ENCODE peak calls at places on chromosomes 3 and 15, in four cellular contexts. W, O, D and M are unnamed samples.

GRCh38 chr3:127002195-127003174 is 19.6 kb downstream of the PLXNA1 start:
- DNase-seq in W (peak), O (peak), D (no peak), M (peak)

GRCh38 chr15:98263787-98264186 is 303.3 kb downstream of the ARRDC4 start:
- DNase-seq in O (no peak), D (no peak), W (no peak), M (no peak)

GRCh38 chr15:83565133-83565532 is 88.8 kb upstream of the ADAMTSL3 start:
- DNase-seq in O (no peak), W (no peak), D (no peak), M (no peak)

GRCh38 chr3:126124896-126125295 is 41.0 kb upstream of the SLC41A3 start:
- DNase-seq in D (no peak), W (no peak), O (peak), M (no peak)

GRCh38 chr3:51796859-51797258 is 17.8 kb upstream of the IQCF6 start:
- DNase-seq in D (no peak), O (no peak), W (no peak), M (no peak)

GRCh38 chr3:157443873-157444770 is 7.5 kb downstream of the PTX3 start:
- DNase-seq in W (no peak), D (no peak), O (no peak), M (no peak)

GRCh38 chr3:71118406-71118805 is 465.1 kb downstream of the FOXP1 start:
- DNase-seq in D (no peak), W (no peak), O (no peak), M (no peak)

GRCh38 chr3:10534066-10534465 is 28.7 kb upstream of the ATP2B2 start:
- DNase-seq in W (no peak), D (no peak), O (no peak), M (no peak)

GRCh38 chr15:46555547-46555946 is 920.7 kb downstream of the SQOR start:
- DNase-seq in D (no peak), W (no peak), O (no peak), M (no peak)

GRCh38 chr3:174862101-174862500 is 3.0 kb downstream of the NAALADL2 start:
- DNase-seq in O (no peak), W (peak), D (peak), M (peak)

GRCh38 chr15:80934761-80935221 is 54.8 kb downstream of the MESD start:
- DNase-seq in O (no peak), W (no peak), D (no peak), M (peak)

GRCh38 chr15:52093539-52094502 is 18.8 kb downstream of the BCL2L10 start:
- DNase-seq in O (no peak), D (peak), W (no peak), M (no peak)

GRCh38 chr15:27844018-27844666 is 255.0 kb downstream of the OCA2 start:
- DNase-seq in O (no peak), D (peak), W (no peak), M (no peak)

GRCh38 chr3:160130950-160131349 is 94.3 kb upstream of the C3orf80 start:
- DNase-seq in W (no peak), O (no peak), D (no peak), M (no peak)

GRCh38 chr3:20890124-20890523 is 704.1 kb upstream of the SGO1 start:
- DNase-seq in O (no peak), W (no peak), D (no peak), M (no peak)

GRCh38 chr15:73939138-73939537 is 12.9 kb downstream of the LOXL1 start:
- DNase-seq in W (no peak), O (no peak), D (no peak), M (no peak)

GRCh38 chr3:48088056-48088748 is 72.0 kb upstream of the MAP4 start:
- DNase-seq in D (no peak), O (no peak), W (peak), M (peak)

GRCh38 chr3:25856902-25857518 is 67.1 kb downstream of the OXSM start:
- DNase-seq in D (peak), W (peak), O (no peak), M (peak)

GRCh38 chr3:146542179-146542578 is 2.2 kb downstream of the PLSCR1 start:
- DNase-seq in D (no peak), W (no peak), O (no peak), M (no peak)

GRCh38 chr3:27290760-27291159 is 78.4 kb downstream of the NEK10 start:
- DNase-seq in D (no peak), W (no peak), O (no peak), M (no peak)

GRCh38 chr15:88391006-88391405 is 76.2 kb downstream of the MRPL46 start:
- DNase-seq in D (no peak), W (no peak), O (no peak), M (no peak)

GRCh38 chr3:64900916-64901903 is 213.4 kb upstream of the ADAMTS9 start:
- DNase-seq in D (no peak), W (no peak), O (no peak), M (no peak)

GRCh38 chr3:172217877-172218276 is 178.5 kb downstream of the FNDC3B start:
- DNase-seq in O (no peak), D (no peak), W (no peak), M (no peak)

GRCh38 chr3:150870406-150870805 is 34.8 kb downstream of the MINDY4B start:
- DNase-seq in D (no peak), O (no peak), W (no peak), M (no peak)

GRCh38 chr3:9627901-9628633 is 21.2 kb upstream of the MTMR14 start:
- DNase-seq in W (no peak), D (no peak), O (no peak), M (no peak)

GRCh38 chr3:24440764-24441464 is 53.7 kb downstream of the THRB start:
- DNase-seq in O (no peak), W (no peak), D (no peak), M (no peak)

GRCh38 chr3:155554777-155555445 is 190.0 kb downstream of the PLCH1 start:
- DNase-seq in W (no peak), D (peak), O (no peak), M (peak)

GRCh38 chr3:69838217-69838616 is 99.0 kb downstream of the MITF start:
- DNase-seq in O (no peak), W (no peak), D (no peak), M (no peak)

GRCh38 chr3:12316253-12316652 is 27.4 kb downstream of the PPARG start:
- DNase-seq in W (no peak), D (no peak), O (no peak), M (no peak)

GRCh38 chr3:12316721-12317351 is 28.0 kb downstream of the PPARG start:
- DNase-seq in O (no peak), D (no peak), W (no peak), M (peak)

GRCh38 chr3:12309716-12310115 is 20.8 kb downstream of the PPARG start:
- DNase-seq in D (peak), W (no peak), O (no peak), M (no peak)

GRCh38 chr3:12312010-12312409 is 23.1 kb downstream of the PPARG start:
- DNase-seq in W (no peak), O (no peak), D (no peak), M (no peak)

GRCh38 chr3:12313519-12313918 is 24.6 kb downstream of the PPARG start:
- DNase-seq in O (no peak), W (no peak), D (no peak), M (no peak)
- TF ChIP-seq CTCF in O (no peak), W (peak), D (no peak), M (no peak)

DNA sequence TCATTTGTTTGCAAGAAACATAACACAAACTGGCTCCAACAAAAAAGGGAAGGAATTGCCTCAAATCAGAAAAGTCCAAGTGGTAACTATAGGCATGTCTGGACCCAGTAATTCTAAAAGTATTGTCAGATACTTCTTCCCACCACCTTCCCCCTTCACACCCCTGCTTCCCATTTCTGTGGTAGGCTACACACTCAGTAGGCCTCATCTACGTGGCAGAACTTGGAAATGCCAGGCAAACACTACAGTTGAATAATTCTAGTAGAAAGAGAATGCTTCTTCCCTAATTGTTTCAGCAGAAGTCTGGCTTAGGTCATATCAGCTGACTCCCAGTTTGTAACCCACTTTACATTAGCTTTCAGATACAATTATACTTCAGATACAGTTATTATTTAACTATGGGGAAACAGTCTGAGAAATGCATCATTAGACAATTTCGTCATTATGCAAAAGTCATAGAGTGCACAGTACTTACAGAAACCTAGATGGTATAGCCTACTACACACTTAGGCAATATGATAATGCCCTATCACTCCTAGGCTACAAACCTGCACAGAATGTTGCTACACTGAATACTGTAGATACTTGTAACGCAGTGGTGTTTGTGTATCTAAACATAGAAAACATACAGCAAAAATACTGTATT is 6.4 kb downstream of the SETMAR start:
- DNase-seq in D (no peak), W (no peak), O (no peak), M (no peak)
- TF ChIP-seq CTCF in D (no peak), W (no peak), O (no peak), M (no peak)

GRCh38 chr3:184584001-184584891 is 22.7 kb downstream of the EPHB3 start:
- DNase-seq in D (no peak), W (peak), O (no peak), M (no peak)
- TF ChIP-seq CTCF in D (no peak), W (peak), O (no peak), M (peak)

GRCh38 chr3:105366302-105367062 is at the start of gene ALCAM:
- DNase-seq in O (peak), D (peak), W (peak), M (peak)

GRCh38 chr3:105368575-105369500 is 2.1 kb downstream of the ALCAM start:
- DNase-seq in W (peak), O (peak), D (peak), M (peak)

GRCh38 chr3:105367406-105368213 is 901 bp downstream of the ALCAM start:
- DNase-seq in O (peak), W (peak), D (peak), M (peak)

GRCh38 chr3:105367063-105367405 is 325 bp downstream of the ALCAM start:
- DNase-seq in O (peak), W (peak), D (peak), M (peak)

GRCh38 chr3:105369501-105370371 is 3.0 kb downstream of the ALCAM start:
- DNase-seq in W (peak), O (peak), D (peak), M (peak)
- TF ChIP-seq CTCF in W (peak), O (peak), D (peak), M (peak)

GRCh38 chr3:141854559-141854958 is 21.9 kb upstream of the ATP1B3 start:
- DNase-seq in O (no peak), D (no peak), W (no peak), M (no peak)
- TF ChIP-seq CTCF in O (no peak), D (no peak), W (no peak), M (no peak)

GRCh38 chr15:37682304-37682703 is 252.1 kb upstream of the TMCO5A start:
- DNase-seq in O (no peak), D (no peak), W (peak), M (no peak)
- TF ChIP-seq CTCF in O (no peak), D (no peak), W (peak), M (peak)

DNA sequence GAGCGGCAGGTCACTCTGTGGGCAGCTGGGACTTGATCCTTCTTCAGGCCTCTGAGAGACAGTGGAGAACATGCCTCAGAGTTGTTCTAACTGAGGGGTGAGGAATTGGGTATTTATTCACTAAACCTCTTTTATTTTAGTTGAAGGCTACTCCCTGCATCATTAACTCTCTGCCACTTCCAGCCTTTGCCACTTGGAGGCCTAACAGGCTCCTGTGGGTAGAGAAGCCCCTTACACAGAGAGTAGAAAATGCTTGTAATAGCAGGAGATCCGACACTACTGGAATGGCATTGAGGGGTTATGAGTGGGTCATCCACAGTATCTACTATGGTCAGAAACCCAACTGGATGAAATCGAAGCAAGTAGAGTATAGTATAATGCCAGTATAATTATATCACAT is 81.7 kb downstream of the RYR3 start:
- DNase-seq in D (no peak), W (peak), O (no peak), M (no peak)
- TF ChIP-seq CTCF in D (no peak), W (peak), O (no peak), M (no peak)

DNA sequence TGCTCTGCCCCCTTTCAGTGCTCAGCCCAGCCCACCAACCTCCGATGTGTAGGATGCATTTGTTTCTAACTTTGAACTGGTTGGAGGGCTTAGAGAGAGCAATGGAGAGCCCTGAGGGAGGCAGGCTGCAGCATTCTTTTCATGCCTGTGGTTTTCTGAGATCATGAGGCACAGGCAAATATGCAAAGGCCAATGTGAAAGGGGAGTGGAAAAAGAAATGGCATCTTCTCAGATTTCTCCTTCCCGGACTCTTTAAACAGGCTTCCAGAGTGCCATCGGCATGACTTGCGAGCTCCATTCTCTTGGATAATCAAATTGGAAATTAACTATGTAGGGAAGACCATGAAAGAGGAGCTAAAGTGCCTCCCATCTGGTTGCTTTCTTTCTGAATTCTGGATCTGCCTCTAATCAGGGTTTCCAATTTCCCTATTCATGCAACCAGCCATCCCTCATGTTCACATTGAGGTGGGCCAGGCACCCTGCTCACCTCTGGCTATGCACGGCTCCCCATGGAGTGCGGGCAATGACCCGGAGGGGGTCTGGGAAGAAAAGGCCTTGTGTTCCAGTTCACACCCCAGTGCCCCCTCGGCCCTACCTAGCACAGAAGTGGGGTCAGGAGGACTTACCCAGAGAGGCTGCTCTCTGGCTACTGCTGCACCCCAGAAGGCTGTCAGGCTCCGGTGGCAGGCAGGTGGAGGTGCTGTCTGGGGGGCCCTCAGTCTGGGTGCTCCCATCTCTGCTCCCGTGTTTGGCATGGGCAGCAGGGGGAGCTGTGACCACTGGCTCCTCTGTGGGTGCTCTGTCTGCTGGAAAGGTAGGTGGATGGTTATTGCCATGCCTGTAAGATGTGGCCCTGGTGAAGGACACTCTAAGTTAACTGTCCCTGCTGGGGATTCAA is 16.1 kb downstream of the AMOTL2 start:
- DNase-seq in W (no peak), O (peak), D (no peak), M (peak)
- TF ChIP-seq CTCF in W (peak), O (no peak), D (peak), M (peak)